ENCODE peak calls at places on chromosomes 7 and 10, in six cellular contexts. Y, I, Z, F, G and P are unnamed samples. For H3K9me2, the result is how much of the 10 kb centered on the place peaks cover.

GRCh38 chr7:17769918-17770317 is 170.4 kb downstream of the SNX13 start:
- DNase-seq in I (peak), Y (peak), F (peak), G (peak), Z (peak), P (peak)

GRCh38 chr10:514137-514671 is 175.3 kb downstream of the DIP2C start:
- DNase-seq in Y (no peak), Z (no peak), G (no peak), F (no peak), I (no peak), P (no peak)

GRCh38 chr7:118312051-118312450 is 87.5 kb downstream of the ANKRD7 start:
- DNase-seq in Y (no peak), I (no peak), F (no peak), G (no peak), Z (no peak), P (no peak)

GRCh38 chr7:123747089-123747488 is 1.7 kb downstream of the WASL start:
- DNase-seq in Z (no peak), G (no peak), F (no peak), I (peak), Y (no peak), P (no peak)

GRCh38 chr7:4709187-4709586 is 27.1 kb downstream of the FOXK1 start:
- DNase-seq in G (peak), I (no peak), Y (no peak), F (no peak), Z (peak), P (no peak)

GRCh38 chr7:27128776-27129728 is 1.5 kb downstream of the HOXA4 start:
- DNase-seq in Z (no peak), F (no peak), G (no peak), Y (no peak), I (no peak), P (no peak)

GRCh38 chr10:51023611-51024010 is 50.7 kb upstream of the PRKG1 start:
- DNase-seq in G (no peak), Y (no peak), I (no peak), Z (no peak), F (no peak), P (no peak)

GRCh38 chr7:142833174-142834027 is 21.5 kb upstream of the EPHB6 start:
- DNase-seq in I (peak), Z (no peak), Y (peak), F (peak), G (no peak), P (no peak)

GRCh38 chr10:121495719-121496118 is 102.5 kb downstream of the FGFR2 start:
- DNase-seq in G (no peak), F (no peak), I (no peak), Z (no peak), Y (no peak), P (no peak)

GRCh38 chr10:79979310-79979972 is 30.5 kb upstream of the SFTPD start:
- DNase-seq in G (no peak), Z (peak), Y (no peak), F (no peak), I (no peak), P (no peak)

GRCh38 chr7:114084381-114085312 is 165.8 kb upstream of the PPP1R3A start:
- DNase-seq in Y (no peak), G (peak), F (peak), I (peak), Z (peak), P (peak)

GRCh38 chr7:45881759-45882464 is 6.4 kb upstream of the IGFBP1 start:
- DNase-seq in F (peak), I (peak), Y (no peak), G (no peak), Z (no peak), P (no peak)

GRCh38 chr10:13922591-13922990 is 335.8 kb downstream of the PRPF18 start:
- DNase-seq in F (no peak), Y (peak), I (peak), G (no peak), Z (no peak), P (no peak)

GRCh38 chr7:132430863-132431822 is 145.1 kb downstream of the PLXNA4 start:
- DNase-seq in Z (no peak), G (peak), I (peak), Y (peak), F (peak), P (no peak)

GRCh38 chr10:124545756-124546369 is 84.2 kb downstream of the LHPP start:
- DNase-seq in G (no peak), Y (no peak), Z (no peak), I (no peak), F (no peak), P (no peak)

GRCh38 chr7:23662983-23663313 is 17.1 kb upstream of the FAM221A start:
- DNase-seq in G (no peak), I (no peak), Y (no peak), Z (no peak), F (no peak), P (no peak)

GRCh38 chr7:30157217-30157616 is 22.4 kb downstream of the MTURN start:
- DNase-seq in Z (no peak), G (no peak), I (no peak), F (no peak), Y (no peak), P (no peak)

GRCh38 chr10:5534880-5535856 is 10.4 kb downstream of the CALML3 start:
- DNase-seq in Z (no peak), F (no peak), G (no peak), I (peak), Y (no peak), P (no peak)

GRCh38 chr7:11155883-11156282 is 182.2 kb downstream of the PHF14 start:
- DNase-seq in Y (no peak), F (no peak), I (peak), Z (no peak), G (no peak), P (no peak)

GRCh38 chr7:139568813-139569490 is 45.5 kb downstream of the CLEC2L start:
- DNase-seq in Y (no peak), Z (no peak), F (no peak), G (no peak), I (no peak), P (no peak)

GRCh38 chr10:48811461-48811860 is 126.8 kb downstream of the WDFY4 start:
- DNase-seq in F (no peak), I (peak), Y (peak), G (no peak), Z (no peak), P (no peak)

GRCh38 chr7:36157506-36158320 is 4.7 kb downstream of the EEPD1 start:
- DNase-seq in G (no peak), Y (peak), I (no peak), F (no peak), Z (no peak), P (no peak)

GRCh38 chr7:107233174-107233573 is 64.4 kb downstream of the HBP1 start:
- DNase-seq in F (no peak), I (no peak), G (no peak), Y (no peak), Z (peak), P (no peak)

GRCh38 chr10:111872591-111872990 is 311.0 kb downstream of the GPAM start:
- DNase-seq in Y (no peak), F (no peak), Z (no peak), G (no peak), I (peak), P (no peak)

GRCh38 chr10:119420950-119421875 is 121.3 kb downstream of the RGS10 start:
- DNase-seq in I (no peak), F (no peak), Z (no peak), Y (no peak), G (no peak), P (no peak)

GRCh38 chr7:80873140-80873539 is 45.7 kb downstream of the SEMA3C start:
- DNase-seq in I (no peak), Z (no peak), Y (no peak), F (no peak), G (no peak), P (no peak)

GRCh38 chr10:84665211-84665610 is 336.8 kb downstream of the CCSER2 start:
- DNase-seq in Z (no peak), G (no peak), F (no peak), Y (no peak), I (no peak), P (no peak)

GRCh38 chr10:73577788-73578187 is 13.4 kb downstream of the USP54 start:
- DNase-seq in Z (peak), G (no peak), I (peak), F (peak), Y (peak), P (peak)

GRCh38 chr7:151608031-151608551 is 88.4 kb upstream of the RHEB start:
- DNase-seq in Z (no peak), F (peak), G (peak), Y (peak), I (no peak), P (peak)

GRCh38 chr10:26437637-26438461 is at the start of gene APBB1IP:
- DNase-seq in I (peak), F (peak), G (no peak), Y (no peak), Z (peak), P (no peak)

GRCh38 chr7:28166982-28167715 is 13.4 kb downstream of the JAZF1 start:
- DNase-seq in F (no peak), G (no peak), I (no peak), Y (no peak), Z (no peak), P (no peak)

GRCh38 chr7:28165971-28166955 is 14.3 kb downstream of the JAZF1 start:
- DNase-seq in I (peak), Y (peak), Z (no peak), G (no peak), F (peak), P (no peak)

GRCh38 chr7:28170701-28171100 is 9.9 kb downstream of the JAZF1 start:
- DNase-seq in F (no peak), Z (no peak), I (no peak), G (no peak), Y (no peak), P (no peak)

GRCh38 chr7:28169166-28169713 is 11.4 kb downstream of the JAZF1 start:
- DNase-seq in F (peak), Z (no peak), I (peak), G (no peak), Y (peak), P (peak)

DNA sequence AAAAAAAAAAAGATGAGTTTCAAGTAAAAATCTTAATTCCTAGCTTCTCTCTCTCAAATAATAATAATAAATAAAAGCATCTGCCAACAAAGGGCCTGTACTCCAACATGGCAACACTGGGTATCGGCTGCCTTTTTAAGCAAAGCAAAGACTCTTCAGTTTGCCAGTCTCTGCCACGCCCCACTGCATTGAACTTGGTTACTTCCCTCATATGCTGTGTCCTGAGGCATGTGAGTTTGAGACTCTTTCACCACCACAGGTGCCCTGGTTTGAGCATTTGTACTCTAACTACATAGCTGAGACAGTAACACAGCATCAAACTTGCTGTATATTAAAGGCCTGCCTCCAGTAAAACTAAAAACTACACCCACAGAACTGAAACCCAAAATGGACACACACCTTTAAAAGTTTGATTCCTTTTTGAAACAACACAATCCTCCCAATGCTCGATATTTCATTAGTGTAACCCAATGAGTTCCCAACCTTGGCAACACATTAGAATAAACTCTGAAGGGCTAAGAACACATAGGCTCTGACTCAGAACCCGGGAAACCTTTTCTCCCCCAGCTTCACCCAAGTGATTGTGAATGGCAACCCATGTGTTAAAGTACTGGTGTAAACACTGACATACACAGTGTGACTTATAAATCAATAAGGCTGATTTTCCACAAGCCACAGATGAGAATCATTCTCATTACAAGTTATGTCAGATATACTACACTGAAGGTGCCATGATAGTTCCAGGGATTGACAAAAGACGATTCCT is 12.0 kb downstream of the JAZF1 start:
- DNase-seq in Z (no peak), F (no peak), G (no peak), Y (no peak), I (peak), P (no peak)
- H2AFZ ChIP-seq in Z (no peak), F (no peak), G (no peak), Y (no peak), I (no peak), P (no peak)

GRCh38 chr7:129497156-129497555 is 5.2 kb upstream of the SMKR1 start:
- DNase-seq in F (peak), G (no peak), Z (no peak), I (no peak), Y (no peak), P (no peak)
- H3K27ac ChIP-seq in F (peak), G (no peak), Z (no peak), I (no peak), Y (no peak), P (no peak)

DNA sequence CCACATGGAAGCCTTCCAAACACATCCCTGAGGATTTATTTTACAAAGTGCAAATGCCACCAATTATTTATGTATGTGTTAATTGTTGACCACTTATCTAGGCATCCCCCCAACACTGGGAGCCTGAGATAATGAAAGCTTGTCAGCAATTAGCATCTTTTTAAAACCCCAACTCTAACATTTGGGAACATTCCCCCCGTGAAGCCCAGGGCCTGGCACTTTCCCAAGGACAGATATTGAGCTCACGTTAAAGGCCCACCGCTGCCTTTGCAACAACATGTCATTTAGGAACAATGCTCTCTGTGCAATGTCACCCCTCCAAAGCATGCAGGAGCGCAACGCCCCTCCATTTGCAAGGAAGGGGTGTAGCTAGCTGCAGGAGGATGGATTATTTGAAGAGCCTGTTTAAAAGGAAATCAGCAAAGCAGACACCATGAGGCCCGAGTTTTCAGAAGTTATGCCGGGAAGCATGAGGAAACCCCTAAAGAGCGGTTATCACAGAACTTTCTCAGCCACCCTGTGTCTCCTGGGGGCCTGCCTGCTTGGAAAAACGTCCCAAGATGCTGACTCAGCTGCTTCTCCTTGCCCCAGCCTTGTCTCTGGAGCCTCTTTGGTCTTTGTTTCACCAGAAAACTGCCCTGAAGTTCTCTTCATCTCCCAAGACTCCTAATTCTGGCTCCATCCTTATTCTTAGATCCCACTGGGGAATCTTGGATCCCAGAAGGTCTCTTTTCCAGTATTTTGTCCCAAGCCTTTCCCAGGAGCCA is 444.0 kb downstream of the GRID1 start:
- DNase-seq in Y (no peak), F (no peak), Z (no peak), I (no peak), G (no peak), P (no peak)
- H3K9me2 ChIP-seq in Y (under half), F (under half), Z (under half), I (under half), G (under half), P (under half)

DNA sequence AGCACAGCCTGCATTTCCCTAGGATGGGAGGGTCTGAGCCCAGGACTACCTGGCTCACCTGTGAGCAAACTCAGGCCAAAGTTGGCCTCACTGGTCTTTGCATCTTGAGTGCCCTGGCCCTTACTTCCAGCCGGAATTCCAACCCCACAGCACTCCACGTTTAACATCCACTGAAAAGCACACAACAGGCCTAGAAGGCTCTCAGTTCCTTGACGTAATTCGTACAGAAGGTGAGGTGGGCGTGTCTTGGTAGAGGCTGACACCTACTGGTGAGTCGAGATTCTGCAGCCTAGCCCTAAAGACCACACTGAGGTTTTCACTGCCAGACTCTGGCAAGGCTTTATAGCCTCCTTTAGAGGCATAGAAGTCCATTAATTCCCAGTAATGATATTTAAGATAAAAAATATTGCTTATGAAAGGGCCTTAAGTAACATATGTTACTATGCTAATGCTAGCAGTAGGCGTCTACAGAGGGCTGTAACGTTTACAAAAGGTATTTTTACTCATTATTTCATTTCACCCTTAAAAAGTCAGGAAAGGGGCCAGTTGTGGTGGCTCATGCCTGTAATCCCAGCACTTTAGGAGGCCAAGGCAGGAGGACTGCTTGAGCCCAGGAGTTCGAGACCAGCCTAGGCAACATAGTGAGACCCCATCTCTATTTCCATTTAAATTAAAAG is 95.8 kb downstream of the HIP1 start:
- DNase-seq in F (peak), I (peak), G (peak), Y (peak), Z (peak), P (peak)
- H2AFZ ChIP-seq in F (no peak), I (no peak), G (no peak), Y (no peak), Z (no peak), P (no peak)

GRCh38 chr7:1881946-1882345 is 211.9 kb downstream of the ELFN1 start:
- DNase-seq in Z (no peak), I (no peak), F (no peak), Y (no peak), G (no peak), P (no peak)
- H3K27ac ChIP-seq in Z (no peak), I (no peak), F (no peak), Y (no peak), G (no peak), P (peak)

GRCh38 chr7:5777932-5778331 is 3.5 kb downstream of the RNF216 start:
- DNase-seq in Y (no peak), Z (no peak), G (no peak), F (no peak), I (no peak), P (no peak)

GRCh38 chr7:5776894-5777645 is 4.4 kb downstream of the RNF216 start:
- DNase-seq in Z (no peak), I (no peak), Y (no peak), F (no peak), G (no peak), P (no peak)

GRCh38 chr7:5774790-5775189 is 6.7 kb downstream of the RNF216 start:
- DNase-seq in Z (no peak), Y (no peak), I (no peak), G (no peak), F (no peak), P (no peak)

GRCh38 chr7:5773661-5774086 is 7.8 kb downstream of the RNF216 start:
- DNase-seq in I (peak), F (peak), Z (no peak), Y (peak), G (no peak), P (peak)

GRCh38 chr7:5774136-5774535 is 7.3 kb downstream of the RNF216 start:
- DNase-seq in Y (no peak), G (no peak), I (no peak), F (no peak), Z (no peak), P (no peak)
- H3K9me2 ChIP-seq in Y (under half), G (under half), I (under half), F (under half), Z (under half), P (under half)

DNA sequence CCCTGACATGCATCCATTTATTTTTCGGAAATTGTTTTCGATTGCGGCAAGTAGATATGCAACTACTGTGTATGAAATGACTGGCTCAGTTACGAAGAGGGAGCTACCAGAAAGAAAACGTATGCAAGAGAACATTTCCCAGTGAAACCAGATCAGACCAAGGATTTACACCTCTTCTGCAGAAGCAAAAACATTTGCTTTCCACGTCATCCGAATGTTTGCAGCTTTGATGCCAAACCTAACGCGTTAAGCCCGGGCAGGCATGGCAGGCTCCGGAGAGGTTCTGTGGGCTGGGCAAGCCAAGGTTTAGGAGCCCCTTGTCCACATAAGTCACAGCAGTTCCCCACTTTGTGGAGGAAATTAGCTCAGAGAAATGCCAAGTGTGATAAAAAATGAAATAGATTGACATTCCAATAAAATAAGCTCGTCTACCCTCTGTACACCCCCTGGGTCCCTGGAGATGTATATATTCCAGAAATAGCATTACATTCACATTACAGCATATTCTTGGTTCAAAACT is 81.3 kb downstream of the LYZL1 start:
- DNase-seq in I (peak), G (no peak), Y (no peak), F (no peak), Z (no peak), P (no peak)
- H2AFZ ChIP-seq in I (no peak), G (no peak), Y (no peak), F (no peak), Z (no peak), P (no peak)

DNA sequence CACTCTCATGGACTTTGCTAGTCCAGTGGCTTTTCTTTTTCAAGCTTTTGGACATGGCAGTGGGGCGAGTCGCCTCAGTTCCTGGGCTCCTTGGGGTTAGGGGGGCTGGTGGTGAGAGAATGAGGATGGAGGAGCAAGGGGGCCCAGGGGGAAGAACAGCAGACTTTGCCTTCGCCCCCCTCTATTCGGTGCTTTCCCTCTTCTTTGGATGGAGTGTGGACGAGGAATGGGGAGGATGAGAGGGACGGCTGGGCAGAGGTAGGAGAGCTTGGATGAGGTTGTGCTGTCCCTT is 255 bp downstream of the MAGI2 start:
- DNase-seq in F (no peak), G (no peak), Y (no peak), Z (no peak), I (no peak), P (no peak)
- H3K27ac ChIP-seq in F (peak), G (peak), Y (no peak), Z (no peak), I (peak), P (no peak)